ENCODE peak calls at places on chromosomes 11 and 22, in eight cellular contexts. Q is HCT116, A is prostate gland, U is stomach, G is uterus, R is sigmoid colon, C is ovary, D is GM12878. W is an unnamed sample.

GRCh38 chr22:26079009-26079408 is 90.3 kb upstream of the SEZ6L start:
- DNase-seq in Q (no peak), A (no peak), U (no peak), G (no peak), R (no peak), C (no peak), D (no peak), W (no peak)

GRCh38 chr22:49754674-49755590 is 72.7 kb downstream of the BRD1 start:
- DNase-seq in Q (no peak), A (no peak), U (peak), G (no peak), R (peak), C (no peak), D (no peak), W (no peak)

GRCh38 chr11:94706211-94706610 is 61.9 kb upstream of the AMOTL1 start:
- DNase-seq in Q (no peak), A (peak), U (no peak), G (no peak), R (no peak), C (no peak), D (no peak), W (peak)

GRCh38 chr11:23455291-23455864 is 595.1 kb upstream of the CCDC179 start:
- DNase-seq in Q (no peak), A (no peak), U (no peak), G (no peak), R (no peak), C (no peak), D (no peak), W (no peak)

GRCh38 chr11:61157743-61158142 is 3.5 kb downstream of the VPS37C start:
- DNase-seq in Q (no peak), A (no peak), U (no peak), G (no peak), R (no peak), C (no peak), D (no peak), W (no peak)

GRCh38 chr11:61574611-61575010 is 6.3 kb downstream of the SYT7 start:
- DNase-seq in Q (no peak), A (no peak), U (no peak), G (no peak), R (no peak), C (no peak), D (no peak), W (no peak)

GRCh38 chr11:67642148-67642475 is 2.5 kb upstream of the TBX10 start:
- DNase-seq in Q (no peak), A (no peak), U (no peak), G (no peak), R (peak), C (no peak), D (no peak), W (no peak)

GRCh38 chr11:70517996-70518907 is 119.9 kb downstream of the CTTN start:
- DNase-seq in Q (no peak), A (no peak), U (no peak), G (no peak), R (no peak), C (peak), D (no peak), W (peak)

GRCh38 chr11:107473797-107474196 is 16.2 kb upstream of the CWF19L2 start:
- DNase-seq in Q (no peak), A (no peak), U (no peak), G (peak), R (no peak), C (no peak), D (no peak), W (no peak)

GRCh38 chr11:3156661-3157311 is 8.3 kb downstream of the OSBPL5 start:
- DNase-seq in Q (no peak), A (no peak), U (no peak), G (no peak), R (peak), C (peak), D (no peak), W (no peak)

GRCh38 chr22:21982338-21982965 is at the start of gene TOP3B:
- DNase-seq in Q (peak), A (peak), U (peak), G (peak), R (peak), C (peak), D (peak), W (peak)

GRCh38 chr22:37011472-37011871 is 7.8 kb downstream of the TST start:
- DNase-seq in Q (no peak), A (no peak), U (no peak), G (no peak), R (no peak), C (no peak), D (no peak), W (no peak)

GRCh38 chr22:31102441-31103081 is 4.8 kb downstream of the SELENOM start:
- DNase-seq in Q (no peak), A (no peak), U (peak), G (peak), R (peak), C (peak), D (no peak), W (peak)
- TF ChIP-seq POLR2A in Q (no peak), A (no peak), U (no peak), G (peak), R (no peak), C (no peak), D (no peak), W (no peak)

DNA sequence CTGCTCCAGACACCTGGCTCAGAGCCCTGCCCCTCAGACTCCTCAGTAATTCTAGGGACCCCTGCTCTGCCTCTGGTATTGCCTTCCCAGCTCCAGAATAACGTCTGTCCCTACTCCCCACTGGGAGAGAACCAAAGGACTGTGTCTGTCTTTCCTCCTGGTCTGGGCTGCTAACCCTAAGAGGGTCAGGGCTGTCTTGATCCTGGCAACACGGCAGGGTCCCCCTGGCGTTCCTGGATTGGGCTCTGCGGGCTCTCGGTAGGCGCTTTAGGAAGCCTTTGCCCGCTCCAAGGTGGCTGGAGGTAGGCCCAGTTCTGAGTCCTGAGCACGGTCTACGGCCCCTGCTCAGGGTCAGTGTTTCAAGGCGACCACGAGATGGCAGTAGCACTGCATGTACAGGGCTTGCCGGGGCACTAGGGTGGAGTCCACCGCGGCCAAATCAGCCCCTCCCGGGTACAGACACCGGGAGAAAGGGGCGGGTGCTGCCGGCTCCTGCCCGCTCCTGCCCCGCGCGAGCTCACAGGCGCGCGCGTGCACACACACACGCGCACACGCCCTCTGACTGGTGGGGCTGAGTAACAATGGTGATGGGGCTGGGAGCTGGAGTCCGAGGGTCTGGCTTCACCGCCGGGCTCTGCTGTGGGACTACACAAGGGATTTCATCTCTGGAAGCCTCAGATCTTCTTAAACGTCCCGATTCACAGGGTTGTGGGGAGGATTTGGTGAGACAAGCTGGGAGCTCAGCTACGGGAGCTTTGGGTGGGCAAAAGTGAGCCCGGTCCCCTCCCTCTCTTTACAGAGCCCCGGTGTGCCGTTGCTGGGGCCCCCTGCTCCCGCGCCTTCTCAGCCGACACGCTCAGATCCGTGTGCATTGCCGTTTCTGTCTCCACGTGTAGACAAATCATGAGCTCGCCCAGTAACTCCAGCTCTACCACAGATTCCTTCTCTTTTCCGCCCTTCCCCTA is 30.1 kb upstream of the HMOX1 start:
- DNase-seq in Q (peak), A (peak), U (peak), G (peak), R (peak), C (peak), D (peak), W (peak)
- TF ChIP-seq POLR2A in Q (peak), A (peak), U (no peak), G (peak), R (peak), C (peak), D (no peak), W (peak)

DNA sequence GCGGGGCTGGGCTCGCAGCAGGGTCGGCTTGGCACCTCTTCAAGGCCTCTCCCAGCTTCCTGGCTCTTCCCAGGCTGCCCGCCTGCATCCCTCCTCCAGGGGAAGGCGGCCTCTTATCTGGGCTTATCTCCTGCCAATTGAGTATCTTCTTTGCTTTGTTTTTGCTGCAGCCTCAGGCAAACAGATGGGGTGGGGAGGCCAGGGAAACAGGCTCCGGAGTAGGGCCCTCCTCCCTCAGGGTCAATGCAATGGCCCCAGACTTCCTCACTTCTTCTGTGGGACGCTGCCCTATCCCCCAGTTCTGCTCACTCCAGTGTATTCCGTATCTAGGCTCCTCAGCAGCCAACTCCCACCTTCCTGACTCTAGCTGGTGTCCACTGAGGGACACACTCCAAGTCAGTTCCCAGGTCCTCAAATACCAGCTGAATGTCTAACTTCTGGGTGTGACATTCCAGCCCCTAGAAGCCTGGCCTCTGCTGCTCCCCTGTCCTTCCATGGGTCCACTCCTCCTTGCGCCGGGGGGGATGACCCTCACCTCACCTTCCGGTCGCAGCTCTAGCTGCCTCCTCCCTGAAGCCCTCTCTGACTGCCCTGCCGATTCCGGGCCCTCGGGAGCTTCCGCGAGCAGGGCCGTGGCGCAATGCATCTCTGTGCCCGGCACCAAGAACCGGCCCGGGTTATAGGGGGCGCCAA is 15.6 kb downstream of the BAD start:
- DNase-seq in Q (no peak), A (no peak), U (peak), G (peak), R (peak), C (peak), D (no peak), W (no peak)
- TF ChIP-seq POLR2A in Q (no peak), A (no peak), U (no peak), G (no peak), R (no peak), C (no peak), D (no peak), W (peak)

DNA sequence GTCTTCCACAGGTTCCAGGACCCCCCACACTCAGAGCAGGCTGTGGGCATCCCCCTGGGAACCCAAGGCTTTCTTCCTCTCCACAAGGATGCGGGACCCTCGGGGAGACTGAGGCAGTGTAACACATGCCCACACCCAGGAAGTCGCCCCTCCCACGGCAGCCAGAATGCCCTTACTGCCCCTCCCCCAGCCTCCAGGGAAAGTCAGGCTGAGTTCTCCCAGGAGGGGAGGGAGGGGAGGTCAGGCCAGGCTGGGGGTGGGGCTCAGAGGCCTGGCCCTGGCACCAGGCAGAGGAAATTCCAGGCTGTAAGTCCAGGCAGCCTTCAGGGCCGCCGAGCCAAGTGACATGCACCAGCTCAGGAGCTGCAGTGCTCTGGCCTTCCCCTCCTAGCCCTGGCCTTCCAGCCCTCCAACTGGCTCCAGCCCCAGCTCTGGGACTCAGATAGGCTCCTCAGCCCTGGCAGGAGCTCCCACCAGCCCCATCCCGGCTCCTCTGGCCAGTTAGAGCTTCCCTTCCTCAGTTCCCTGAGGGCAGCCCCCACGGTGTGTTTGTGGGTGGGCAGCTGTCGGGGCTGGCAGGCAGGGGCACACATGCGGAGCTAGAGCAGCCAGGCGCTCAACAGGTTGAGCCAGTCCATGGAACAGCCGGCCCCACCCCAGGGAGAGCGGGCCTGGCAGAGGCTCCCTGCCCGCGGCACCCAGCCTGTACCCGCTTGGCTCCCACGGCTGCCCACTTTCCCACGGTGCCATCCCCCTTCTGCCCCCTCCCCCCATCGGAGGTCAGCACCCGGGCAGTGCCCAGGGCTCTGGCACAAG is 3.6 kb downstream of the BCL9L start:
- DNase-seq in Q (no peak), A (peak), U (peak), G (peak), R (peak), C (peak), D (no peak), W (no peak)
- TF ChIP-seq POLR2A in Q (no peak), A (peak), U (no peak), G (peak), R (peak), C (peak), D (no peak), W (peak)

DNA sequence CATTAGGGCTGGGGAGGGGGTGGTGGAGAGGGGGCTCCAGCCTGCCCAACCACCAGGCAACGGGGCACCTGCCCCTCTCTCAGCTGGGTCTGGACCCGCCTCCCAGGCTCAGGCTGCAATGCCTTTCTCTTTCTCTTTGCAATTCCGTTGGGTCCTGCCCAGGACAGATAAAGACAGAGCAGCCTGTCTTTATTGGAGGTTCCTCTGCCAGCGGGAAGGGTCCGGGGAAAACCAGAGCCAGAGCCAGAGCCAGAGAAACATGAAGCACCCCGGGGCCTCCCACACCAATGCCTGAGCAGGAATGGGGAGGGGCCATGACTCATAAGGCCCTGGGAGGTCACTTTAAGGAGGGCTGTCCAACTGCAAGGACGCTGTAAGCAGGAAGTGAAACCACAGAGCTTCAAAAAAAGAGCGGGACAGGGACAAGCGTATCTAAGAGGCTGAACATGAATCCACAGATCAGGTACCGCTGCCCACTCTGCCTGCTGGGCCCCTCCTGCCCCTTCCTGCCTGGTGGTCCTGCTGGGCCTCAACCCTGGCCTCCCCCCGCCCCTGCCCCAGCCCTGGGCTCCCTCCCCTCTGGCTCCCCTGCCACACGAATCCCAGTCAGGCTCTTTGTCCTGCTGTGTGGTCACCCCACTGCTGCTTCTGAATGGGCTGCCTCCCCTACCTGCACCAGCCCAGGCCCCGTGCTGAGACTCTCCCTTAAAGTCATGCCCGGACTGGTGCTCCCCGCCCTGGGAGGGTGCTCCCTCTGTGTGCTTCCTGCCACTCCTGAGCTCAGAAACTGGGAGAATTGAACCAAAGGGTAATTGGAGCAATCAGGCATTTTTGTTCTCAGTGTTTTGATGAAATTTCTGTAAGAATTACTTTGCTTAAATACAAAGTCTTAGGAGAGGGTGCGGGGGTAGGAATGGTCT is at the start of gene APOBEC3B:
- DNase-seq in Q (peak), A (peak), U (peak), G (peak), R (peak), C (peak), D (peak), W (peak)
- TF ChIP-seq POLR2A in Q (no peak), A (peak), U (no peak), G (no peak), R (no peak), C (no peak), D (peak), W (peak)

GRCh38 chr11:57819272-57819979 is 57.8 kb downstream of the CTNND1 start:
- DNase-seq in Q (no peak), A (no peak), U (no peak), G (no peak), R (no peak), C (no peak), D (no peak), W (no peak)
- TF ChIP-seq POLR2A in Q (no peak), A (no peak), U (no peak), G (no peak), R (no peak), C (no peak), D (no peak), W (no peak)

GRCh38 chr22:31861226-31861840 is 83.0 kb upstream of the YWHAH start:
- DNase-seq in Q (no peak), A (no peak), U (no peak), G (no peak), R (no peak), C (no peak), D (no peak), W (no peak)

GRCh38 chr22:31852691-31853370 is 91.5 kb upstream of the YWHAH start:
- DNase-seq in Q (no peak), A (no peak), U (no peak), G (no peak), R (no peak), C (no peak), D (no peak), W (no peak)

GRCh38 chr22:31853736-31854500 is 90.4 kb upstream of the YWHAH start:
- DNase-seq in Q (no peak), A (no peak), U (no peak), G (no peak), R (no peak), C (no peak), D (no peak), W (no peak)

GRCh38 chr22:31857247-31857646 is 87.1 kb upstream of the YWHAH start:
- DNase-seq in Q (no peak), A (no peak), U (no peak), G (no peak), R (no peak), C (no peak), D (no peak), W (no peak)
- TF ChIP-seq POLR2A in Q (no peak), A (no peak), U (no peak), G (no peak), R (no peak), C (no peak), D (no peak), W (no peak)

GRCh38 chr11:116787786-116788486 is at the start of gene ZPR1:
- DNase-seq in Q (peak), A (peak), U (peak), G (peak), R (peak), C (peak), D (no peak), W (peak)
- TF ChIP-seq POLR2A in Q (no peak), A (peak), U (no peak), G (peak), R (peak), C (peak), D (peak), W (peak)

W was measured in H54.